ENCODE peak calls at places on chromosomes 6 and 20, in five cellular contexts. T is OCI-LY7, Q is brain microvascular endothelial cell, J is body of pancreas, L is pancreas. F is an unnamed sample.

GRCh38 chr6:161922631-161923119 is 648.8 kb upstream of the AGPAT4 start:
- DNase-seq in T (peak; percentile 26), Q (peak; percentile 72), J (peak; percentile 86), L (peak; percentile 75), F (peak; percentile 79)

GRCh38 chr20:16350465-16350864 is 222.8 kb downstream of the KIF16B start:
- DNase-seq in T (no peak), Q (peak; percentile 42), J (no peak), L (no peak), F (no peak)

GRCh38 chr20:50504231-50504823 is 5.9 kb upstream of the PTPN1 start:
- DNase-seq in T (peak; percentile 41), Q (no peak), J (no peak), L (no peak), F (no peak)

GRCh38 chr6:25973923-25974555 is 11.4 kb downstream of the TRIM38 start:
- DNase-seq in T (no peak), Q (no peak), J (no peak), L (no peak), F (no peak)

GRCh38 chr6:24658573-24659511 is 7.9 kb downstream of the TDP2 start:
- DNase-seq in T (no peak), Q (peak; percentile 20), J (no peak), L (no peak), F (no peak)

GRCh38 chr6:167711784-167712183 is 114.9 kb upstream of the AFDN start:
- DNase-seq in T (no peak), Q (no peak), J (no peak), L (no peak), F (no peak)

GRCh38 chr20:59221881-59222238 is 58.2 kb downstream of the ZNF831 start:
- DNase-seq in T (no peak), Q (no peak), J (no peak), L (no peak), F (no peak)

GRCh38 chr6:99882151-99882702 is 111.8 kb downstream of the MCHR2 start:
- DNase-seq in T (no peak), Q (no peak), J (no peak), L (no peak), F (no peak)

GRCh38 chr20:59831901-59832240 is 101.6 kb downstream of the SYCP2 start:
- DNase-seq in T (no peak), Q (no peak), J (no peak), L (no peak), F (no peak)

GRCh38 chr20:46090095-46090388 is 280 bp upstream of the NCOA5 start:
- DNase-seq in T (no peak), Q (no peak), J (no peak), L (no peak), F (no peak)

GRCh38 chr20:62977613-62978558 is 25.4 kb downstream of the SLC17A9 start:
- DNase-seq in T (peak; percentile 83), Q (no peak), J (peak; percentile 31), L (no peak), F (no peak)

GRCh38 chr6:160088069-160088773 is 33.4 kb upstream of the SLC22A1 start:
- DNase-seq in T (peak; percentile 8), Q (peak; percentile 71), J (peak; percentile 69), L (peak; percentile 18), F (peak; percentile 21)

GRCh38 chr20:24492698-24493097 is 23.3 kb downstream of the SYNDIG1 start:
- DNase-seq in T (no peak), Q (no peak), J (no peak), L (no peak), F (no peak)

GRCh38 chr6:52574709-52575489 is 2.0 kb downstream of the TRAM2 start:
- DNase-seq in T (no peak), Q (peak; percentile 66), J (peak; percentile 25), L (no peak), F (no peak)

GRCh38 chr20:63133481-63134091 is 82.3 kb downstream of the YTHDF1 start:
- DNase-seq in T (no peak), Q (no peak), J (peak; percentile 1), L (no peak), F (no peak)

GRCh38 chr20:63091901-63092659 is 85.3 kb upstream of the BHLHE23 start:
- DNase-seq in T (no peak), Q (no peak), J (peak; percentile 2), L (no peak), F (peak; percentile 6)

GRCh38 chr6:69331886-69332285 is 464.9 kb downstream of the LMBRD1 start:
- DNase-seq in T (no peak), Q (no peak), J (no peak), L (no peak), F (no peak)

GRCh38 chr6:130473886-130474285 is 108.1 kb downstream of the TMEM200A start:
- DNase-seq in T (no peak), Q (peak; percentile 87), J (no peak), L (no peak), F (no peak)

GRCh38 chr20:32249030-32249738 is 28.3 kb upstream of the KIF3B start:
- DNase-seq in T (no peak), Q (no peak), J (no peak), L (no peak), F (no peak)

GRCh38 chr6:47626782-47627181 is 71.6 kb upstream of the ADGRF4 start:
- DNase-seq in T (no peak), Q (no peak), J (no peak), L (no peak), F (no peak)

GRCh38 chr20:4896119-4896700 is 105.1 kb downstream of the SLC23A2 start:
- DNase-seq in T (no peak), Q (no peak), J (no peak), L (no peak), F (no peak)

GRCh38 chr20:4897600-4897999 is 103.7 kb downstream of the SLC23A2 start:
- DNase-seq in T (no peak), Q (no peak), J (no peak), L (no peak), F (no peak)

GRCh38 chr20:4898845-4899244 is 102.5 kb downstream of the SLC23A2 start:
- DNase-seq in T (no peak), Q (no peak), J (no peak), L (no peak), F (no peak)

GRCh38 chr20:4898282-4898681 is 103.0 kb downstream of the SLC23A2 start:
- DNase-seq in T (no peak), Q (peak; percentile 76), J (no peak), L (no peak), F (no peak)

GRCh38 chr20:4896971-4897497 is 104.3 kb downstream of the SLC23A2 start:
- DNase-seq in T (peak; percentile 22), Q (no peak), J (no peak), L (no peak), F (peak; percentile 50)
- TF ChIP-seq CTCF in T (peak; percentile 59), Q (no peak), J (no peak), L (no peak), F (peak; percentile 53)

DNA sequence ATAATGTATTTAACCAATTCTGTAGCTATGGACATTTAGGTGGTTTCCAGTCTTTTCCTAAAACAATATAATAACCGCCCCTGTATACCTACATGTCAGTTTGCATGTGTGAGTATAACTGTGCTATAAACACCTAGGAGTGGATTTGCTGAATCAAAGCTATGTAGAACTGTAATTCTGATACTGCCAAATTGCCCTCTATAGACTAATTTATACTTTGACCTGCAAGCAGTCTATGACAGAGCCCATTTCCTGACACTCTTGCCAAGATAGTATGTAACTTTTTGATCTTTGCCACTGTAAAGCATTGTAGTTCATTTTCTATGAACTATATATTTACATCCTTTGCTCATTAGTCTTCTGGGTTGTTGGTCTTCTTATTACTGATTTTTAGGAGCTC is 19.5 kb downstream of the FERMT1 start:
- DNase-seq in T (no peak), Q (no peak), J (no peak), L (no peak), F (no peak)
- H3K36me3 ChIP-seq in T (no peaks in the 10 kb centered on the region), Q (no peaks in the 10 kb centered on the region), J (no peaks in the 10 kb centered on the region), L (no peaks in the 10 kb centered on the region), F (no peaks in the 10 kb centered on the region)

DNA sequence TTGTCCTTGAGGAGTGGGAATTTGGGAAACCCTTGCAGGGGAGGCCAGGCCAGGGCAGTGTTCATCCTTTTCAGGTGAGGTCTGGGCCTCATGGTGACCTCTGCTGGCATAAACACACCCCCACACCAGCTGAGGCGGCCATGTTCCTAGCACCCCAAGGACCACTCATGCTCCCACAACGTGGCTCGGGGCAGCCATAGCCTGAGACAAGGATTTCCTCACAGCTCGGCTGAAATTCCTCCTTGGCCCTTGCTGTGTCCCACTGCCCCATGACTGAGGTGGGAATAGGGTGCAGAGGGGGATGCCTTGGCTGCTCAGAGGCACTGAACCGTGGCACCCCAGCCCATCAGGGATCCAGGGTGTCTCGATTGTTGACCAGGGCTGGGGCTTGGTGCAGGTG is 27.3 kb upstream of the SPDEF start:
- DNase-seq in T (no peak), Q (no peak), J (no peak), L (no peak), F (peak; percentile 67)
- TF ChIP-seq CTCF in T (no peak), Q (peak; percentile 47), J (peak; percentile 24), L (no peak), F (peak; percentile 87)

GRCh38 chr6:134980846-134981245 is 30.9 kb upstream of the ALDH8A1 start:
- DNase-seq in T (no peak), Q (no peak), J (no peak), L (no peak), F (no peak)

GRCh38 chr6:134982161-134982560 is 32.3 kb upstream of the ALDH8A1 start:
- DNase-seq in T (no peak), Q (no peak), J (no peak), L (no peak), F (no peak)

GRCh38 chr6:134979142-134979541 is 29.2 kb upstream of the ALDH8A1 start:
- DNase-seq in T (no peak), Q (no peak), J (no peak), L (no peak), F (no peak)

GRCh38 chr6:134984821-134985220 is 34.9 kb upstream of the ALDH8A1 start:
- DNase-seq in T (no peak), Q (no peak), J (no peak), L (no peak), F (no peak)

DNA sequence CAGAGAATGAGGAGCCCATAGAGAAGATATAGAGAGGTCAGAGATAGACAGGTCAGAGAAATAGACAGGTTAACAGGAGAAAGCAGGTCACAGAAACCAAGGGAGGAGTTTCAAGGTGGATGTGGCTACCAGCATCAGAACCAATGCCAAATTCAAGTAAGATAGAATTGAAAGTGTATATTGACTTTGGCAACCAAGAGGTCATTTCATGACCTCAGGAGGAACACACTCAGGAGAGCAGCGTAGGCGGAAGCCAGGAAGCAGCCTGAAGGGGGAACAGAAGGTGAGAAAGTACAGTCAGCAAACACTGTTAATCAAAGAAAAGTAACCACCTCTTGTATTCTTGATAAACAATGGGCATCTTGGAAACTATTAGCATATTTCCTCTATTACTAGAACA is 33.9 kb upstream of the ALDH8A1 start:
- DNase-seq in T (no peak), Q (no peak), J (no peak), L (no peak), F (no peak)
- H3K36me3 ChIP-seq in T (peaks cover 74% of the 10 kb centered on the region), Q (peaks cover 18% of the 10 kb centered on the region), J (peaks cover 16% of the 10 kb centered on the region), L (no peaks in the 10 kb centered on the region), F (peaks cover 31% of the 10 kb centered on the region)

DNA sequence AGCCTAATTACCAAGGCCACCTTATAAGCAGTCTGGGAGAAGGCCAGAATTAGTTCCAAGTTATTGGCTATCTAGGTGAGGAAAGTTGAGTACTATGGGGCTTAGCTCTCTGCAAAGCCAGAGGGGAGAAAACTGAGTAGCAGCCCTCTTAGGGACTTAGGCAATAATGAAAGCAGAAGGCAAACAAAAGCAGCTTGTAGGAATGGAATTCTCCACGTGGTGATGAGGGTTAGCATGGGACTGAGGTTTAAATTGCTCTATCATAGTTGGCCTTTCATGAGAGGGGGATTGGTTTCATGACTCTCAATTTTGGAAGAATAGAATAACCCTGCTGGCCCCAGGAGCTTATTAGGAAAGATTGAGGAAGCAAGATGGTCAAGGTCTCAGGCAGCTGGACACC is 7.0 kb upstream of the UBE2J1 start:
- DNase-seq in T (no peak), Q (no peak), J (no peak), L (no peak), F (no peak)
- TF ChIP-seq CTCF in T (no peak), Q (no peak), J (no peak), L (no peak), F (no peak)

F was measured in WERI-Rb-1.